ENCODE peak calls at places on chromosomes 7 and 10, in eight cellular contexts. Y is NCI-H1105; R is activated CD8-positive, alpha-beta memory T cell treated with anti-CD3 and anti-CD28 coated beads, Interleukin-2, amount 50 U/mL, for 48 hours; G is HCEC 1CT; M is T-helper 1 cell; Q is endothelial cell; J is T-helper 9 cell; P is T-helper 2 cell. D is an unnamed sample.
A peak's percentile ranks its signal among the peaks of the same experiment; 100 is the strongest.

GRCh38 chr10:94035982-94036663 is 42.4 kb downstream of the PLCE1 start:
- DNase-seq in Y (no peak), R (no peak), G (no peak), M (no peak), Q (no peak), J (no peak), P (no peak), D (no peak)

GRCh38 chr7:46853451-46853850 is 728.5 kb downstream of the TNS3 start:
- DNase-seq in Y (no peak), R (no peak), G (no peak), M (no peak), Q (no peak), J (no peak), P (no peak), D (no peak)

GRCh38 chr7:51376420-51377092 is 59.9 kb upstream of the COBL start:
- DNase-seq in Y (no peak), R (no peak), G (no peak), M (no peak), Q (no peak), J (no peak), P (no peak), D (no peak)

GRCh38 chr7:30206942-30207341 is 72.2 kb downstream of the MTURN start:
- DNase-seq in Y (no peak), R (no peak), G (no peak), M (no peak), Q (no peak), J (no peak), P (no peak), D (no peak)

GRCh38 chr10:49387029-49387428 is 8.9 kb downstream of the DRGX start:
- DNase-seq in Y (no peak), R (no peak), G (peak; percentile 98), M (no peak), Q (no peak), J (no peak), P (no peak), D (no peak)

GRCh38 chr10:69968830-69969229 is 83.8 kb upstream of the MACROH2A2 start:
- DNase-seq in Y (no peak), R (no peak), G (no peak), M (no peak), Q (no peak), J (no peak), P (no peak), D (no peak)

GRCh38 chr7:124781907-124782306 is 16.3 kb upstream of the GPR37 start:
- DNase-seq in Y (no peak), R (no peak), G (no peak), M (no peak), Q (no peak), J (no peak), P (no peak), D (no peak)

GRCh38 chr7:51263631-51264484 is 52.8 kb downstream of the COBL start:
- DNase-seq in Y (no peak), R (no peak), G (no peak), M (no peak), Q (no peak), J (no peak), P (no peak), D (no peak)

GRCh38 chr10:74924251-74924954 is 98.0 kb downstream of the KAT6B start:
- DNase-seq in Y (no peak), R (no peak), G (peak; percentile 98), M (no peak), Q (no peak), J (no peak), P (no peak), D (no peak)

GRCh38 chr7:122460936-122461335 is 156.4 kb upstream of the FEZF1 start:
- DNase-seq in Y (no peak), R (no peak), G (no peak), M (no peak), Q (no peak), J (no peak), P (no peak), D (no peak)

GRCh38 chr7:50682079-50682478 is 100.6 kb downstream of the GRB10 start:
- DNase-seq in Y (no peak), R (no peak), G (no peak), M (no peak), Q (no peak), J (no peak), P (no peak), D (no peak)

GRCh38 chr10:7563770-7564169 is 103.0 kb downstream of the ITIH5 start:
- DNase-seq in Y (no peak), R (no peak), G (no peak), M (no peak), Q (no peak), J (no peak), P (no peak), D (no peak)

GRCh38 chr7:87474533-87475358 is 734 bp downstream of the ABCB4 start:
- DNase-seq in Y (no peak), R (no peak), G (peak; percentile 42), M (no peak), Q (no peak), J (no peak), P (no peak), D (no peak)

GRCh38 chr7:122488241-122488640 is 183.7 kb upstream of the FEZF1 start:
- DNase-seq in Y (no peak), R (no peak), G (no peak), M (no peak), Q (no peak), J (no peak), P (no peak), D (no peak)

GRCh38 chr10:48412081-48412480 is 105.6 kb downstream of the MAPK8 start:
- DNase-seq in Y (no peak), R (no peak), G (no peak), M (no peak), Q (no peak), J (no peak), P (no peak), D (no peak)

GRCh38 chr10:47028466-47028865 is 117.2 kb downstream of the PTPN20 start:
- DNase-seq in Y (no peak), R (peak; percentile 37), G (no peak), M (no peak), Q (no peak), J (no peak), P (no peak), D (no peak)

GRCh38 chr7:127751062-127751722 is 99.2 kb downstream of the SND1 start:
- DNase-seq in Y (no peak), R (no peak), G (peak; percentile 68), M (no peak), Q (no peak), J (no peak), P (no peak), D (no peak)

GRCh38 chr7:130365511-130366441 is 14.5 kb upstream of the CPA1 start:
- DNase-seq in Y (peak; percentile 99), R (no peak), G (peak; percentile 87), M (no peak), Q (no peak), J (no peak), P (no peak), D (no peak)

GRCh38 chr10:102678842-102679289 is 34.6 kb downstream of the TRIM8 start:
- DNase-seq in Y (peak; percentile 45), R (no peak), G (peak; percentile 39), M (no peak), Q (peak; percentile 85), J (no peak), P (no peak), D (no peak)

GRCh38 chr10:47261121-47261520 is 38.9 kb upstream of the GDF10 start:
- DNase-seq in Y (no peak), R (no peak), G (no peak), M (peak; percentile 19), Q (no peak), J (no peak), P (no peak), D (peak; percentile 21)

GRCh38 chr10:13686331-13686752 is 99.6 kb downstream of the PRPF18 start:
- DNase-seq in Y (no peak), R (no peak), G (no peak), M (no peak), Q (no peak), J (no peak), P (no peak), D (no peak)

GRCh38 chr10:125661942-125662515 is 20.9 kb downstream of the TEX36 start:
- DNase-seq in Y (no peak), R (no peak), G (peak; percentile 16), M (no peak), Q (no peak), J (no peak), P (no peak), D (no peak)

GRCh38 chr7:44100458-44101303 is 3.5 kb upstream of the AEBP1 start:
- DNase-seq in Y (no peak), R (no peak), G (peak; percentile 47), M (no peak), Q (no peak), J (no peak), P (no peak), D (no peak)

GRCh38 chr7:133591704-133592340 is 338.9 kb downstream of the EXOC4 start:
- DNase-seq in Y (no peak), R (no peak), G (no peak), M (no peak), Q (no peak), J (no peak), P (no peak), D (no peak)

GRCh38 chr10:103855424-103855823 is at the start of gene SH3PXD2A:
- DNase-seq in Y (no peak), R (no peak), G (peak; percentile 6), M (no peak), Q (peak; percentile 58), J (no peak), P (peak; percentile 12), D (no peak)

D was measured in activated gamma-delta T cell treated with Interleukin-2 at 50 U/mL for 16 hours.